ENCODE peak calls at places on chromosomes 16 and 17, in six cellular contexts. J is AG04450; R is naive thymus-derived CD4-positive, alpha-beta T cell; B is OCI-LY7; A is fibroblast of pulmonary artery; K is cardiac fibroblast. Q is an unnamed sample.

GRCh38 chr16:50196736-50197135 is 43.6 kb downstream of the TENT4B start:
- DNase-seq in J (no peak), R (no peak), B (peak), A (no peak), K (peak), Q (peak)

GRCh38 chr17:18065546-18065945 is 22.2 kb upstream of the DRG2 start:
- DNase-seq in J (no peak), R (no peak), B (no peak), A (no peak), K (no peak), Q (no peak)

GRCh38 chr16:9578459-9578858 is 487.0 kb downstream of the HAPSTR1 start:
- DNase-seq in J (no peak), R (no peak), B (no peak), A (no peak), K (no peak), Q (no peak)

GRCh38 chr17:69744512-69745098 is 330.1 kb downstream of the MAP2K6 start:
- DNase-seq in J (no peak), R (no peak), B (no peak), A (no peak), K (no peak), Q (no peak)

GRCh38 chr16:31082368-31083045 is 6.2 kb downstream of the PRSS53 start:
- DNase-seq in J (no peak), R (no peak), B (no peak), A (no peak), K (no peak), Q (no peak)

GRCh38 chr17:6948562-6948961 is 47.3 kb upstream of the ALOX12 start:
- DNase-seq in J (no peak), R (no peak), B (no peak), A (no peak), K (no peak), Q (no peak)

GRCh38 chr16:19861811-19862327 is 22.8 kb downstream of the GPRC5B start:
- DNase-seq in J (no peak), R (no peak), B (no peak), A (no peak), K (no peak), Q (no peak)

GRCh38 chr16:361341-361871 is 8.9 kb upstream of the AXIN1 start:
- DNase-seq in J (no peak), R (no peak), B (no peak), A (no peak), K (no peak), Q (no peak)

GRCh38 chr17:49977463-49978389 is 8.7 kb downstream of the DLX4 start:
- DNase-seq in J (no peak), R (no peak), B (no peak), A (no peak), K (no peak), Q (no peak)

GRCh38 chr17:29179232-29180036 is 764 bp downstream of the MYO18A start:
- DNase-seq in J (no peak), R (no peak), B (no peak), A (no peak), K (no peak), Q (no peak)

GRCh38 chr16:14219983-14220382 is 148.9 kb downstream of the MRTFB start:
- DNase-seq in J (no peak), R (no peak), B (no peak), A (no peak), K (no peak), Q (no peak)

GRCh38 chr16:17331071-17331521 is 139.7 kb downstream of the XYLT1 start:
- DNase-seq in J (no peak), R (no peak), B (no peak), A (no peak), K (no peak), Q (no peak)

GRCh38 chr16:27204232-27204915 is 1.0 kb downstream of the KDM8 start:
- DNase-seq in J (no peak), R (no peak), B (peak), A (no peak), K (no peak), Q (no peak)

GRCh38 chr16:21645261-21645721 is 7.1 kb downstream of the IGSF6 start:
- DNase-seq in J (no peak), R (no peak), B (peak), A (no peak), K (peak), Q (peak)

GRCh38 chr17:47806026-47806912 is 15.3 kb downstream of the OSBPL7 start:
- DNase-seq in J (no peak), R (no peak), B (no peak), A (no peak), K (no peak), Q (no peak)

GRCh38 chr16:68403704-68404103 is 44.6 kb downstream of the SMPD3 start:
- DNase-seq in J (no peak), R (no peak), B (no peak), A (no peak), K (no peak), Q (no peak)

GRCh38 chr17:8001976-8002645 is at the start of gene GUCY2D:
- DNase-seq in J (no peak), R (no peak), B (no peak), A (no peak), K (no peak), Q (no peak)
- H3K4me3 ChIP-seq in J (no peak), R (no peak), B (peak), A (no peak), K (no peak), Q (no peak)

DNA sequence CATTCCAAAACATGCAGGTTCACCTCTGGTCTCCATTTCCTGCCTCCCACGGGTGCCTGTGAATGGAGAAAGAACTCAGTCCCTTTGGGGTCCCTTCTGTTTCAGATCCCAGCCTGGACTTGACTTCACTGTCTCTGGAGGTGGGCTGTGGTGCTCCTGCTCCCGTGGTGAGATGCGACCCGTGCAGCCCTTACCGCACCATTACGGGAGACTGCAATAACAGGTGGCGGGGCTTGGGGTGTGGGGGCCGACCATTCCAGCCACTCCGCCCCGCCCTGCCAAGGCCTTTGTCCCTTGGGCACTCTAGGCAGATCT is 10.5 kb downstream of the LPO start:
- DNase-seq in J (no peak), R (no peak), B (no peak), A (no peak), K (no peak), Q (no peak)
- H3K4me3 ChIP-seq in J (peak), R (peak), B (no peak), A (no peak), K (peak), Q (no peak)

GRCh38 chr16:28292731-28293588 is 635 bp downstream of the SBK1 start:
- DNase-seq in J (no peak), R (no peak), B (no peak), A (no peak), K (no peak), Q (no peak)
- H3K4me3 ChIP-seq in J (peak), R (peak), B (peak), A (peak), K (peak), Q (peak)

GRCh38 chr17:81868674-81869220 is 2.4 kb downstream of the ARHGDIA start:
- DNase-seq in J (peak), R (no peak), B (peak), A (peak), K (peak), Q (no peak)
- H3K4me3 ChIP-seq in J (peak), R (no peak), B (peak), A (peak), K (peak), Q (peak)

GRCh38 chr16:53054670-53055485 is at the start of gene CHD9:
- DNase-seq in J (peak), R (peak), B (peak), A (peak), K (peak), Q (peak)

GRCh38 chr16:53055603-53056527 is 1.1 kb downstream of the CHD9 start:
- DNase-seq in J (peak), R (no peak), B (peak), A (peak), K (peak), Q (peak)

GRCh38 chr16:53056528-53056881 is 1.7 kb downstream of the CHD9 start:
- DNase-seq in J (no peak), R (no peak), B (peak), A (peak), K (peak), Q (no peak)

GRCh38 chr16:53053967-53054669 is 673 bp upstream of the CHD9 start:
- DNase-seq in J (no peak), R (no peak), B (peak), A (peak), K (peak), Q (peak)

GRCh38 chr16:53052519-53053501 is at the start of gene CHD9NB:
- DNase-seq in J (peak), R (no peak), B (no peak), A (peak), K (peak), Q (peak)
- H3K4me3 ChIP-seq in J (peak), R (no peak), B (no peak), A (peak), K (peak), Q (peak)

DNA sequence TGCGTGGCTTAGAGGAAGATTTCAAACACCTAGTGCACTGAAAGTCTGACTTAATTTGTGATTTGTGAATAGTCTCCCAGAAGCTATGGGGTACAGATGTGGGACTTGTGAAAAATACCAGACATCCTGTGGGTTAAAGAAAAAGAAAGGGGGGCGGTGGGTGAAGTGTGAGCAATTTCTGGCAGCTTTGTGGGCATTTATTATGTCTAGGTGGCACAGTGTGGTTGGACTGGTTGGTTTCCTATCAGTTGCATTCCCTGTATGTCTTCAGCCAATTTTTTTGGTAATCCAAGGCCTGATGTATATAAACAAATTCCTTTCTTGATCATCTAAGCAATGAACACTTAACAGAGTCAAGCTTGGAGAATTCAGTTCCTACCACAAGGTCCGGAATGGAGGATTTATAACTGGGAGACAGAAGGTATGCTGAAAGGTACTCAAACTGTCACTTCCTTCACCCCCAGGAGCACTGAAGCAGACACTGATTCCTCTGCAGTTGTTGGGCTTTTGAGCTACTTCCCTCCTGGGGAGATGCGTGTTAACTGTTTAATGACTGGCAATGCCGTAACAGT is 211.6 kb downstream of the WWOX start:
- DNase-seq in J (no peak), R (no peak), B (no peak), A (no peak), K (no peak), Q (no peak)
- H3K4me3 ChIP-seq in J (no peak), R (no peak), B (no peak), A (no peak), K (no peak), Q (no peak)

GRCh38 chr16:88561485-88562369 is 8.5 kb upstream of the ZC3H18 start:
- DNase-seq in J (peak), R (peak), B (peak), A (peak), K (peak), Q (peak)
- H3K4me3 ChIP-seq in J (peak), R (no peak), B (no peak), A (peak), K (no peak), Q (no peak)

Q was measured in GM12865.